ENCODE peak calls at places on chromosomes 5 and 9, in seven cellular contexts. V is ovary, Y is tibial nerve, C is right lobe of liver, A is stomach, B is adrenal gland, F is sigmoid colon. X is an unnamed sample.
A peak's percentile ranks its signal among the peaks of the same experiment; 100 is the strongest.

GRCh38 chr5:172959824-172960799 is 888 bp downstream of the RPL26L1 start:
- DNase-seq in Y (no peak), B (no peak), V (no peak), F (no peak), C (no peak), A (no peak), X (no peak)

GRCh38 chr5:94181940-94182339 is 436.5 kb downstream of the KIAA0825 start:
- DNase-seq in F (no peak), V (no peak), B (no peak), Y (no peak), C (no peak), A (no peak), X (no peak)

GRCh38 chr5:32355694-32356093 is 43.0 kb upstream of the MTMR12 start:
- DNase-seq in C (no peak), F (no peak), A (no peak), B (no peak), V (peak; percentile 37), Y (no peak), X (no peak)

GRCh38 chr5:146690880-146691355 is 174.9 kb upstream of the GPR151 start:
- DNase-seq in A (no peak), C (no peak), B (no peak), Y (no peak), F (no peak), V (no peak), X (no peak)

GRCh38 chr5:43839218-43839617 is 236.2 kb downstream of the NNT start:
- DNase-seq in A (no peak), C (no peak), F (no peak), V (no peak), B (no peak), Y (no peak), X (no peak)

GRCh38 chr5:4191024-4191423 is 595.4 kb downstream of the IRX1 start:
- DNase-seq in V (no peak), Y (no peak), F (no peak), C (no peak), B (no peak), A (no peak), X (no peak)

GRCh38 chr9:123536455-123536868 is 180.5 kb downstream of the CRB2 start:
- DNase-seq in A (no peak), V (no peak), Y (no peak), B (no peak), F (no peak), C (no peak), X (no peak)

GRCh38 chr5:122091942-122092600 is 14.0 kb upstream of the LOX start:
- DNase-seq in A (no peak), Y (no peak), C (no peak), B (no peak), F (no peak), V (no peak), X (no peak)

GRCh38 chr5:172686539-172687390 is 45.7 kb downstream of the NEURL1B start:
- DNase-seq in F (no peak), A (no peak), B (no peak), V (no peak), Y (no peak), C (peak; percentile 40), X (no peak)

GRCh38 chr9:70117835-70118319 is 74.2 kb downstream of the MAMDC2 start:
- DNase-seq in V (no peak), C (no peak), F (no peak), B (no peak), Y (no peak), A (no peak), X (no peak)

GRCh38 chr5:23242891-23243290 is 264.5 kb upstream of the PRDM9 start:
- DNase-seq in B (no peak), A (no peak), F (no peak), Y (no peak), C (no peak), V (no peak), X (no peak)

GRCh38 chr9:77166193-77166592 is 11.1 kb upstream of the VPS13A start:
- DNase-seq in F (no peak), V (no peak), Y (no peak), A (no peak), C (no peak), B (no peak), X (no peak)

GRCh38 chr5:61999371-61999770 is 306.6 kb upstream of the KIF2A start:
- DNase-seq in Y (no peak), V (no peak), C (no peak), F (no peak), B (no peak), A (no peak), X (no peak)

GRCh38 chr9:4714266-4715016 is 26.6 kb downstream of the AK3 start:
- DNase-seq in B (no peak), A (no peak), F (no peak), V (no peak), Y (no peak), C (no peak), X (no peak)

GRCh38 chr5:145825751-145826180 is 9.4 kb downstream of the PRELID2 start:
- DNase-seq in V (no peak), Y (no peak), C (no peak), A (no peak), F (no peak), B (no peak), X (no peak)

GRCh38 chr5:71778678-71779276 is 59.7 kb downstream of the CARTPT start:
- DNase-seq in F (no peak), A (no peak), Y (peak; percentile 29), C (no peak), V (no peak), B (no peak), X (no peak)

GRCh38 chr5:128111818-128112448 is 28.4 kb downstream of the SLC12A2 start:
- DNase-seq in F (no peak), V (no peak), Y (no peak), B (no peak), C (no peak), A (no peak), X (no peak)

GRCh38 chr9:129479217-129480011 is 141.5 kb downstream of the C9orf50 start:
- DNase-seq in V (no peak), C (no peak), B (no peak), Y (no peak), A (peak; percentile 66), F (no peak), X (no peak)

GRCh38 chr9:95425910-95426551 is 90.7 kb downstream of the PTCH1 start:
- DNase-seq in C (no peak), A (no peak), V (no peak), F (no peak), Y (no peak), B (peak; percentile 23), X (no peak)

GRCh38 chr9:90546200-90546599 is 96.4 kb downstream of the DIRAS2 start:
- DNase-seq in A (no peak), C (no peak), Y (no peak), V (no peak), F (no peak), B (peak; percentile 19), X (peak; percentile 53)

GRCh38 chr9:109046346-109046745 is 33.0 kb upstream of the CTNNAL1 start:
- DNase-seq in C (no peak), F (no peak), B (no peak), Y (no peak), V (no peak), A (no peak), X (no peak)

GRCh38 chr9:113705306-113705937 is 170.7 kb upstream of the ZNF618 start:
- DNase-seq in C (no peak), A (peak; percentile 32), F (no peak), Y (no peak), V (no peak), B (no peak), X (no peak)

DNA sequence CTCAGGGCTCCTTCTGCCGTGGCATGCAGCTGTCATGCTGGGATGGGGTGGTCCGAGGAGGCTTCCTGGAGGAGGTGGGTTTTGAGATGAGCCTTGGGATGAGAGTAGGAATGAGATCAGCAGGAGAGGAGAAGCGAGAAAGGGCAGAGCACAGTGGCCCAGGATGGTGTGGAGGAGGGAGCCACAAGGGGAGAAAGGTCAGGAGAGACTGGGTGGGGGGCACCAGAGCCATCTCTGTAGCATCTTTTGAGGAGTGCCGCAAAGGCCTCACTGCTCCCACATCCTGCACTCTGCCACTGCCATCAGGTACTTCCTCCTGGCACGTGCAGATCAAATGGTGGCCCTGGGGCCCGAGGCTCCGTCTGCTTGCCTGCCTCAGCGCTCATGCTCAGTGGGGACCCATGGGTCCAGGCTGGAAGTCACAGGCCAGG is 150.2 kb downstream of the MACROH2A1 start:
- DNase-seq in V (no peak), C (no peak), F (peak; percentile 50), Y (no peak), B (peak; percentile 6), A (peak; percentile 17), X (no peak)
- H3K27me3 ChIP-seq in V (no peaks in the 10 kb centered on the region), C (no peaks in the 10 kb centered on the region), F (no peaks in the 10 kb centered on the region), Y (no peaks in the 10 kb centered on the region), B (no peaks in the 10 kb centered on the region), A (no peaks in the 10 kb centered on the region), X (no peaks in the 10 kb centered on the region)

GRCh38 chr5:159303286-159303685 is 27.0 kb downstream of the IL12B start:
- DNase-seq in B (no peak), A (no peak), V (no peak), F (no peak), C (no peak), Y (no peak), X (no peak)
- H3K27ac ChIP-seq in B (no peak overlapping the region), A (no peak overlapping the region), V (no peak overlapping the region), F (no peak overlapping the region), C (no peak overlapping the region), Y (no peak overlapping the region), X (no peak overlapping the region)

DNA sequence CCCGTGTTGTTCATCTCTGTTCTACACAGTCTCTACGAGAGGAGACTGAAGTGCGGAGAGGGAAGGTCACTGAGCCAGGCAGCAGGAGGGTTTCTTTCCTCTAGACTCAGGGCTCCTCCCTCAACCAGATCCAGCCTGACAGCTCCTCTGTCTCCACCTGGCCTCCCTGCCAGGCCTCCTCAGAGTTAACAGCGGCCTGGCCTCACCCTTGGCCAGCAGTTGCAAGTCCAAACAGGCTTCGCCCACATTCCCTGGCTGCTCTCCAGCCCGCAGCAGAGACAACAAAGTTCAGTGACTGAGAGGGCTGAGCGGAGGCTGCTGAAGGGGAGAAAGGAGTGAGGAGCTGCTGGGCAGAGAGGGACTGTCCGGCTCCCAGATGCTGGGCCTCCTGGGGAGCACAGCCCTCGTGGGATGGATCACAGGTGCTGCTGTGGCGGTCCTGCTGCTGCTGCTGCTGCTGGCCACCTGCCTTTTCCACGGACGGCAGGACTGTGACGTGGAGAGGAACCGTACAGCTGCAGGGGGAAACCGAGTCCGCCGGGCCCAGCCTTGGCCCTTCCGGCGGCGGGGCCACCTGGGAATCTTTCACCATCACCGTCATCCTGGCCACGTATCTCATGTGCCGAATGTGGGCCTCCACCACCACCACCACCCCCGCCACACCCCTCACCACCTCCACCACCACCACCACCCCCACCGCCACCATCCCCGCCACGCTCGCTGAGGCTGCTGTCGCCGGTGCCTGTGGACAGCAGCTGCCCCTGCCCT is at the start of gene HRCT1:
- DNase-seq in F (peak; percentile 96), A (peak; percentile 96), C (peak; percentile 96), V (peak; percentile 87), Y (peak; percentile 91), B (peak; percentile 84), X (peak; percentile 90)
- TF ChIP-seq POLR2A in F (peak; percentile 64), A (no peak), C (peak; percentile 43), V (no peak), Y (peak; percentile 59), B (no peak), X (no peak)

DNA sequence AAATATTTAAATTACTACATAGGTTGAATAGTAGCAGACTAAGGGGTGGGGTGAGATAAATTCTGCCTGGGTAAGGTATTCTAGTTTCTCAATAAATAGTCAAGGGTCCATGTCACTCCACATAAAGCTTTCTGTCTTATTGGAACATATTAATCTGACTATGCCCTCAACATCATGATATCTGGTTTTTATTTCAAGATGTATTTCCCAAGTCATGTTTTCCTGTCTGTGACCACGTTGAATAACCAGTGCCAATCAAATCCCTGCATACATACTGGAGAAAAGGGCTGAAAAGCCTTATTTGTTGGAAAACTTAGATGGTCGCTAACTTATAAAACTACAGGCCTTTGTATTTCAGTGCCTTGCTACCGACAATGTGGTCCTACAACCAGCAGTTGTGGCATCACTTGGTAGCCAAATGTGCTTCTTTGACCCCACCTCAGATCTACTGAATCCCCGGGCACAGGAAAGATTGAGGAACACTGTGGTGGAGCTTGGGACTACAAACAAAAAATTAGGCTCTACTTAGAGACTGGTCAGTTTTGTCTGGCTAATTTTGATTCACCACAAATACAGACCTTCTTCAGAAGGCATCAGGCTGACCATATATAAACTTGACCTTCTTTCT is 39.4 kb downstream of the ALDH1A1 start:
- DNase-seq in C (no peak), Y (no peak), V (no peak), F (no peak), B (no peak), A (no peak), X (no peak)
- H3K27me3 ChIP-seq in C (no peaks in the 10 kb centered on the region), Y (no peaks in the 10 kb centered on the region), V (no peaks in the 10 kb centered on the region), F (no peaks in the 10 kb centered on the region), B (no peaks in the 10 kb centered on the region), A (no peaks in the 10 kb centered on the region), X (no peaks in the 10 kb centered on the region)